ENCODE peak calls at places on chromosomes 5 and 9, in five cellular contexts. V is adrenal gland, U is endothelial cell, C is non-pigmented ciliary epithelial cell, J is NCI-H1417. E is an unnamed sample.

GRCh38 chr5:106860398-106861044 is 810.2 kb downstream of the EFNA5 start:
- DNase-seq in V (no peak), U (no peak), C (no peak), J (no peak), E (no peak)

GRCh38 chr9:33202018-33202417 is 34.9 kb upstream of the B4GALT1 start:
- DNase-seq in V (no peak), U (no peak), C (no peak), J (no peak), E (no peak)

GRCh38 chr5:65332591-65332990 is 149.1 kb downstream of the ADAMTS6 start:
- DNase-seq in V (no peak), U (no peak), C (no peak), J (no peak), E (no peak)

GRCh38 chr9:110192531-110193326 is 15.2 kb downstream of the C9orf152 start:
- DNase-seq in V (peak), U (no peak), C (peak), J (no peak), E (no peak)

GRCh38 chr5:124599048-124599973 is 147.1 kb downstream of the ZNF608 start:
- DNase-seq in V (no peak), U (no peak), C (peak), J (no peak), E (peak)

GRCh38 chr9:2559212-2560152 is 62.1 kb upstream of the VLDLR start:
- DNase-seq in V (peak), U (no peak), C (peak), J (no peak), E (peak)

GRCh38 chr5:91302335-91302734 is 80.8 kb downstream of the ARRDC3 start:
- DNase-seq in V (no peak), U (no peak), C (no peak), J (no peak), E (no peak)

GRCh38 chr5:173670791-173671120 is 54.3 kb upstream of the BOD1 start:
- DNase-seq in V (no peak), U (no peak), C (no peak), J (no peak), E (peak)

GRCh38 chr5:66306844-66307315 is 162.8 kb downstream of the SREK1 start:
- DNase-seq in V (no peak), U (no peak), C (no peak), J (no peak), E (no peak)

GRCh38 chr9:124366476-124367220 is 48.6 kb downstream of the PSMB7 start:
- DNase-seq in V (no peak), U (no peak), C (peak), J (no peak), E (no peak)

GRCh38 chr9:97372580-97372979 is 39.3 kb upstream of the TDRD7 start:
- DNase-seq in V (no peak), U (no peak), C (no peak), J (no peak), E (peak)